ENCODE peak calls at places on chromosomes 2 and 18, in five cellular contexts. P is stomach; C is sciatic nerve; W is fibroblast of mammary gland; Q is stimulated activated CD4-positive, alpha-beta T cell treated with anti-CD3 and anti-CD28 coated beads, Interleukin-2, amount 100 ng/mL, for 4 hours. Y is an unnamed sample.

GRCh38 chr18:24136967-24137373 is 1.9 kb upstream of the CABYR start:
- DNase-seq in P (no peak), C (no peak), W (peak; percentile 9), Q (no peak), Y (no peak)

GRCh38 chr2:30300122-30300455 is 68.8 kb downstream of the LBH start:
- DNase-seq in P (no peak), C (no peak), W (no peak), Q (no peak), Y (no peak)

GRCh38 chr2:100114011-100114433 is 28.4 kb downstream of the AFF3 start:
- DNase-seq in P (no peak), C (no peak), W (no peak), Q (no peak), Y (no peak)

GRCh38 chr2:236749346-236749745 is 179.7 kb downstream of the ACKR3 start:
- DNase-seq in P (no peak), C (no peak), W (peak; percentile 80), Q (no peak), Y (peak; percentile 52)

GRCh38 chr2:109370399-109370990 is 241.5 kb downstream of the SH3RF3 start:
- DNase-seq in P (peak; percentile 17), C (no peak), W (no peak), Q (no peak), Y (peak; percentile 38)

GRCh38 chr18:902179-902718 is 2.4 kb upstream of the ADCYAP1 start:
- DNase-seq in P (no peak), C (no peak), W (peak; percentile 20), Q (no peak), Y (peak; percentile 39)

GRCh38 chr18:49893036-49893435 is 79.7 kb upstream of the ACAA2 start:
- DNase-seq in P (no peak), C (peak; percentile 5), W (no peak), Q (no peak), Y (no peak)

GRCh38 chr2:31032475-31032874 is 105.8 kb downstream of the GALNT14 start:
- DNase-seq in P (no peak), C (no peak), W (no peak), Q (no peak), Y (no peak)

GRCh38 chr2:119808516-119809147 is 48.9 kb downstream of the PTPN4 start:
- DNase-seq in P (no peak), C (no peak), W (peak; percentile 24), Q (no peak), Y (no peak)

GRCh38 chr18:7921938-7922587 is 354.9 kb downstream of the PTPRM start:
- DNase-seq in P (no peak), C (no peak), W (peak; percentile 82), Q (no peak), Y (no peak)

GRCh38 chr2:240107386-240107785 is 28.7 kb downstream of the COPS9 start:
- DNase-seq in P (no peak), C (no peak), W (no peak), Q (no peak), Y (no peak)

GRCh38 chr18:44896817-44897216 is 216.1 kb downstream of the SETBP1 start:
- DNase-seq in P (no peak), C (no peak), W (no peak), Q (no peak), Y (peak; percentile 93)

GRCh38 chr2:109375131-109375561 is 238.6 kb downstream of the SEPTIN10 start:
- DNase-seq in P (no peak), C (peak; percentile 46), W (no peak), Q (no peak), Y (no peak)

GRCh38 chr2:239763433-239764097 is 261.6 kb downstream of the NDUFA10 start:
- DNase-seq in P (no peak), C (peak; percentile 54), W (no peak), Q (no peak), Y (peak; percentile 1)

GRCh38 chr2:220277445-220277960 is 650.1 kb downstream of the SLC4A3 start:
- DNase-seq in P (peak; percentile 84), C (peak; percentile 72), W (peak; percentile 92), Q (no peak), Y (no peak)

GRCh38 chr2:121205321-121205942 is 79.6 kb downstream of the TFCP2L1 start:
- DNase-seq in P (peak; percentile 57), C (no peak), W (no peak), Q (no peak), Y (no peak)

GRCh38 chr2:147006724-147007123 is 838.1 kb upstream of the ACVR2A start:
- DNase-seq in P (no peak), C (no peak), W (peak; percentile 86), Q (no peak), Y (no peak)

GRCh38 chr2:238869293-238870124 is 21.6 kb downstream of the TWIST2 start:
- DNase-seq in P (no peak), C (no peak), W (peak; percentile 78), Q (no peak), Y (no peak)

GRCh38 chr2:188523901-188524300 is 232.2 kb downstream of the GULP1 start:
- DNase-seq in P (no peak), C (no peak), W (peak; percentile 25), Q (no peak), Y (no peak)

GRCh38 chr18:3710712-3711269 is 260.8 kb downstream of the TGIF1 start:
- DNase-seq in P (peak; percentile 81), C (no peak), W (no peak), Q (no peak), Y (no peak)

GRCh38 chr2:18637196-18637595 is 47.8 kb upstream of the NT5C1B start:
- DNase-seq in P (no peak), C (no peak), W (no peak), Q (no peak), Y (no peak)

GRCh38 chr2:172181840-172182239 is 79.1 kb upstream of the DLX2 start:
- DNase-seq in P (no peak), C (no peak), W (no peak), Q (no peak), Y (no peak)

GRCh38 chr2:239836021-239836765 is 188.9 kb downstream of the NDUFA10 start:
- DNase-seq in P (peak; percentile 13), C (peak; percentile 31), W (no peak), Q (no peak), Y (no peak)

GRCh38 chr2:20419752-20420151 is 27.1 kb upstream of the RHOB start:
- DNase-seq in P (peak; percentile 9), C (peak; percentile 18), W (no peak), Q (no peak), Y (no peak)

GRCh38 chr2:102112692-102113665 is 29.6 kb upstream of the IL1R1 start:
- DNase-seq in P (no peak), C (no peak), W (peak; percentile 72), Q (no peak), Y (no peak)

GRCh38 chr2:43021791-43022500 is 204.5 kb downstream of the ZFP36L2 start:
- DNase-seq in P (peak; percentile 58), C (no peak), W (no peak), Q (no peak), Y (no peak)